ENCODE peak calls at places on chromosome 21, in five cellular contexts. One of them, this sample, is unnamed.

GRCh38 chr21:33441489-33442477 is 38.0 kb downstream of the TMEM50B start:
- DNase-seq in IMR-90: peak
- DNase-seq in trophoblast cell: peak
- DNase-seq in H9: no peak
- DNase-seq in mesendoderm: no peak
- DNase-seq in this sample: no peak

GRCh38 chr21:15301014-15301413 is 236.2 kb upstream of the NRIP1 start:
- DNase-seq in mesendoderm: peak
- DNase-seq in trophoblast cell: no peak
- DNase-seq in H9: no peak
- DNase-seq in IMR-90: no peak
- DNase-seq in this sample: peak

GRCh38 chr21:20802631-20803260 is 195.5 kb upstream of the NCAM2 start:
- DNase-seq in IMR-90: no peak
- DNase-seq in H9: no peak
- DNase-seq in trophoblast cell: no peak
- DNase-seq in mesendoderm: no peak
- DNase-seq in this sample: no peak

GRCh38 chr21:40615503-40616376 is 231.2 kb downstream of the DSCAM start:
- DNase-seq in mesendoderm: no peak
- DNase-seq in trophoblast cell: no peak
- DNase-seq in H9: no peak
- DNase-seq in IMR-90: no peak
- DNase-seq in this sample: no peak

GRCh38 chr21:33987461-33987860 is 71.9 kb upstream of the ATP5PO start:
- DNase-seq in H9: no peak
- DNase-seq in trophoblast cell: no peak
- DNase-seq in mesendoderm: no peak
- DNase-seq in IMR-90: no peak
- DNase-seq in this sample: no peak

GRCh38 chr21:39041815-39042214 is 141.4 kb downstream of the PSMG1 start:
- DNase-seq in IMR-90: no peak
- DNase-seq in H9: no peak
- DNase-seq in trophoblast cell: no peak
- DNase-seq in mesendoderm: no peak
- DNase-seq in this sample: no peak

GRCh38 chr21:15514073-15514946 is 215.5 kb upstream of the USP25 start:
- DNase-seq in IMR-90: no peak
- DNase-seq in mesendoderm: peak
- DNase-seq in H9: no peak
- DNase-seq in trophoblast cell: no peak
- DNase-seq in this sample: no peak

GRCh38 chr21:15966216-15966615 is 236.4 kb downstream of the USP25 start:
- DNase-seq in trophoblast cell: no peak
- DNase-seq in H9: no peak
- DNase-seq in IMR-90: no peak
- DNase-seq in mesendoderm: peak
- DNase-seq in this sample: no peak

GRCh38 chr21:9758888-9759287 is 762.5 kb upstream of the TPTE start:
- DNase-seq in trophoblast cell: no peak
- DNase-seq in IMR-90: no peak
- DNase-seq in mesendoderm: no peak
- DNase-seq in H9: no peak
- DNase-seq in this sample: no peak

GRCh38 chr21:31288191-31288590 is 55.9 kb downstream of the TIAM1 start:
- DNase-seq in IMR-90: no peak
- DNase-seq in trophoblast cell: no peak
- DNase-seq in H9: no peak
- DNase-seq in mesendoderm: no peak
- DNase-seq in this sample: no peak

GRCh38 chr21:29074783-29075182 is 1.3 kb upstream of the CCT8 start:
- DNase-seq in H9: no peak
- DNase-seq in mesendoderm: no peak
- DNase-seq in IMR-90: no peak
- DNase-seq in trophoblast cell: no peak
- DNase-seq in this sample: no peak

GRCh38 chr21:14942801-14943490 is 121.9 kb downstream of the NRIP1 start:
- DNase-seq in trophoblast cell: no peak
- DNase-seq in H9: no peak
- DNase-seq in IMR-90: peak
- DNase-seq in mesendoderm: no peak
- DNase-seq in this sample: no peak

GRCh38 chr21:15355066-15355465 is 290.3 kb upstream of the NRIP1 start:
- DNase-seq in IMR-90: no peak
- DNase-seq in H9: no peak
- DNase-seq in mesendoderm: no peak
- DNase-seq in trophoblast cell: no peak
- DNase-seq in this sample: no peak

GRCh38 chr21:24693779-24694178 is 913.5 kb downstream of the MRPL39 start:
- DNase-seq in trophoblast cell: no peak
- DNase-seq in IMR-90: no peak
- DNase-seq in mesendoderm: peak
- DNase-seq in H9: no peak
- DNase-seq in this sample: no peak

GRCh38 chr21:29256125-29256895 is 42.4 kb upstream of the BACH1 start:
- DNase-seq in trophoblast cell: no peak
- DNase-seq in mesendoderm: no peak
- DNase-seq in H9: no peak
- DNase-seq in IMR-90: no peak
- DNase-seq in this sample: no peak

GRCh38 chr21:40166291-40166843 is 299.1 kb downstream of the PCP4 start:
- DNase-seq in trophoblast cell: no peak
- DNase-seq in IMR-90: no peak
- DNase-seq in mesendoderm: peak
- DNase-seq in H9: no peak
- DNase-seq in this sample: peak

GRCh38 chr21:31180256-31181088 is 142.2 kb upstream of the KRTAP19-8 start:
- DNase-seq in IMR-90: peak
- DNase-seq in mesendoderm: peak
- DNase-seq in H9: no peak
- DNase-seq in trophoblast cell: peak
- DNase-seq in this sample: no peak

GRCh38 chr21:33924079-33924765 is 8.6 kb upstream of the ATP5PO start:
- DNase-seq in mesendoderm: peak
- DNase-seq in IMR-90: peak
- DNase-seq in H9: peak
- DNase-seq in trophoblast cell: peak
- DNase-seq in this sample: peak

GRCh38 chr21:21084179-21084578 is 86.0 kb downstream of the NCAM2 start:
- DNase-seq in trophoblast cell: peak
- DNase-seq in H9: no peak
- DNase-seq in mesendoderm: no peak
- DNase-seq in IMR-90: peak
- DNase-seq in this sample: no peak

GRCh38 chr21:37593015-37593414 is 226.4 kb downstream of the DYRK1A start:
- DNase-seq in mesendoderm: peak
- DNase-seq in IMR-90: no peak
- DNase-seq in trophoblast cell: no peak
- DNase-seq in H9: peak
- DNase-seq in this sample: peak

GRCh38 chr21:37592496-37592895 is 225.9 kb downstream of the DYRK1A start:
- DNase-seq in H9: peak
- DNase-seq in mesendoderm: peak
- DNase-seq in trophoblast cell: no peak
- DNase-seq in IMR-90: no peak
- DNase-seq in this sample: no peak

GRCh38 chr21:37593740-37594471 is 227.3 kb downstream of the DYRK1A start:
- DNase-seq in H9: peak
- DNase-seq in IMR-90: no peak
- DNase-seq in trophoblast cell: no peak
- DNase-seq in mesendoderm: peak
- DNase-seq in this sample: no peak

GRCh38 chr21:37594472-37594951 is 227.9 kb downstream of the DYRK1A start:
- DNase-seq in trophoblast cell: no peak
- DNase-seq in mesendoderm: no peak
- DNase-seq in H9: no peak
- DNase-seq in IMR-90: no peak
- DNase-seq in this sample: no peak

DNA sequence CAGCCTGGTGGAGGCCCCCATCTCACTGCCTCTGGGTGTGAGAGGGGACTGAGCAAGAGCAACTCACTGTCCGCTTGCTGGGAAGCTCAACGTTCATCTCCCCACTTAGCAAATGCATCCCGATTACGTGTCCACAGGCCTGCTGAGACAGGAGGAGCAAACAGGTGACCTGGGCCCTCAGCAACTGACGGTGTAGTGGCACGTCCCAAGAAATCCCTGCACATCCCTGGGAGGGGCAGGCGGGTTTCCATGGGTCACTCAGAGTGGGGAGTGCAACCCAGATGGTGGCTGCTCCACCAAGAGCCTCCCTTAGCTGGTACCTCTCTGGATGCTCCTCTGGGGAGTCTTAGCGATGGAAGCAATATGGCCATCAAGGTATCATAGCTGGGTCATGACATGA is 229.4 kb downstream of the DYRK1A start:
- DNase-seq in trophoblast cell: no peak
- DNase-seq in mesendoderm: no peak
- DNase-seq in H9: no peak
- DNase-seq in IMR-90: no peak
- DNase-seq in this sample: no peak
- H2BK5ac ChIP-seq in trophoblast cell: no peak
- H2BK5ac ChIP-seq in mesendoderm: no peak
- H2BK5ac ChIP-seq in H9: no peak
- H2BK5ac ChIP-seq in IMR-90: no peak
- H2BK5ac ChIP-seq in this sample: no peak

DNA sequence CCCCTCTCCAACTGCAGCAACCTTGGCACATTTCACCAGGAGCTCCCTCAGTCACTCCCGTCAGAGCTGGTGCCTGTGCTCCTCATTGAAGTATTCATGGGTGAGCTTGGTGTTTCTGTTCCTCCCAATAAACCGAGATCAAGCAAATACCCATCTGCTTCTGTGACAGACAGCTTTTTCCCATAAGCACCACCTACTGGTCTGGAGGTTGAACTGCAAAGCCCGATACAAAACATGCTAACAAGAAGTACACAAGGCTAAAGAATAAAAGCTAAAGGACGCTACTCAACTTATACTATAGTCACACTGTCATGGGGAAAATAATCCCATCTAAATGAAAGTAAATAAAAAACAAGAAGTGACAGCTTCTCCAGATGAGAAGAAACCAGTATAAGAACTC is 111.9 kb upstream of the C21orf91 start:
- DNase-seq in trophoblast cell: peak
- DNase-seq in H9: no peak
- DNase-seq in IMR-90: no peak
- DNase-seq in mesendoderm: peak
- DNase-seq in this sample: no peak
- H2BK5ac ChIP-seq in trophoblast cell: no peak
- H2BK5ac ChIP-seq in H9: no peak
- H2BK5ac ChIP-seq in IMR-90: no peak
- H2BK5ac ChIP-seq in mesendoderm: no peak
- H2BK5ac ChIP-seq in this sample: no peak

GRCh38 chr21:46326110-46326703 is 2.3 kb downstream of the PCNT start:
- DNase-seq in IMR-90: no peak
- DNase-seq in H9: no peak
- DNase-seq in mesendoderm: peak
- DNase-seq in trophoblast cell: peak
- DNase-seq in this sample: no peak

GRCh38 chr21:46324390-46325072 is 575 bp downstream of the PCNT start:
- DNase-seq in trophoblast cell: peak
- DNase-seq in IMR-90: peak
- DNase-seq in H9: peak
- DNase-seq in mesendoderm: peak
- DNase-seq in this sample: peak

GRCh38 chr21:46323710-46324389 is at the start of the genes C21orf58 and PCNT:
- DNase-seq in mesendoderm: peak
- DNase-seq in IMR-90: peak
- DNase-seq in H9: peak
- DNase-seq in trophoblast cell: peak
- DNase-seq in this sample: peak

GRCh38 chr21:46323227-46323709 is 402 bp downstream of the C21orf58 start:
- DNase-seq in mesendoderm: no peak
- DNase-seq in H9: no peak
- DNase-seq in IMR-90: no peak
- DNase-seq in trophoblast cell: peak
- DNase-seq in this sample: no peak

GRCh38 chr21:46325073-46325912 is 1.3 kb downstream of the PCNT start:
- DNase-seq in trophoblast cell: peak
- DNase-seq in H9: peak
- DNase-seq in mesendoderm: peak
- DNase-seq in IMR-90: peak
- DNase-seq in this sample: peak
- H2BK5ac ChIP-seq in trophoblast cell: peak
- H2BK5ac ChIP-seq in H9: no peak
- H2BK5ac ChIP-seq in mesendoderm: no peak
- H2BK5ac ChIP-seq in IMR-90: peak
- H2BK5ac ChIP-seq in this sample: peak

GRCh38 chr21:44520326-44521300 is 19.4 kb downstream of the KRTAP10-1 start:
- DNase-seq in H9: no peak
- DNase-seq in mesendoderm: peak
- DNase-seq in trophoblast cell: peak
- DNase-seq in IMR-90: no peak
- DNase-seq in this sample: no peak

GRCh38 chr21:44517175-44517899 is 22.7 kb downstream of the KRTAP10-1 start:
- DNase-seq in H9: peak
- DNase-seq in IMR-90: peak
- DNase-seq in mesendoderm: peak
- DNase-seq in trophoblast cell: peak
- DNase-seq in this sample: no peak

GRCh38 chr21:44518684-44519083 is 21.3 kb downstream of the KRTAP10-1 start:
- DNase-seq in IMR-90: no peak
- DNase-seq in trophoblast cell: peak
- DNase-seq in H9: no peak
- DNase-seq in mesendoderm: no peak
- DNase-seq in this sample: no peak

GRCh38 chr21:44521301-44521927 is 18.6 kb downstream of the KRTAP10-1 start:
- DNase-seq in mesendoderm: no peak
- DNase-seq in trophoblast cell: no peak
- DNase-seq in IMR-90: no peak
- DNase-seq in H9: no peak
- DNase-seq in this sample: no peak

DNA sequence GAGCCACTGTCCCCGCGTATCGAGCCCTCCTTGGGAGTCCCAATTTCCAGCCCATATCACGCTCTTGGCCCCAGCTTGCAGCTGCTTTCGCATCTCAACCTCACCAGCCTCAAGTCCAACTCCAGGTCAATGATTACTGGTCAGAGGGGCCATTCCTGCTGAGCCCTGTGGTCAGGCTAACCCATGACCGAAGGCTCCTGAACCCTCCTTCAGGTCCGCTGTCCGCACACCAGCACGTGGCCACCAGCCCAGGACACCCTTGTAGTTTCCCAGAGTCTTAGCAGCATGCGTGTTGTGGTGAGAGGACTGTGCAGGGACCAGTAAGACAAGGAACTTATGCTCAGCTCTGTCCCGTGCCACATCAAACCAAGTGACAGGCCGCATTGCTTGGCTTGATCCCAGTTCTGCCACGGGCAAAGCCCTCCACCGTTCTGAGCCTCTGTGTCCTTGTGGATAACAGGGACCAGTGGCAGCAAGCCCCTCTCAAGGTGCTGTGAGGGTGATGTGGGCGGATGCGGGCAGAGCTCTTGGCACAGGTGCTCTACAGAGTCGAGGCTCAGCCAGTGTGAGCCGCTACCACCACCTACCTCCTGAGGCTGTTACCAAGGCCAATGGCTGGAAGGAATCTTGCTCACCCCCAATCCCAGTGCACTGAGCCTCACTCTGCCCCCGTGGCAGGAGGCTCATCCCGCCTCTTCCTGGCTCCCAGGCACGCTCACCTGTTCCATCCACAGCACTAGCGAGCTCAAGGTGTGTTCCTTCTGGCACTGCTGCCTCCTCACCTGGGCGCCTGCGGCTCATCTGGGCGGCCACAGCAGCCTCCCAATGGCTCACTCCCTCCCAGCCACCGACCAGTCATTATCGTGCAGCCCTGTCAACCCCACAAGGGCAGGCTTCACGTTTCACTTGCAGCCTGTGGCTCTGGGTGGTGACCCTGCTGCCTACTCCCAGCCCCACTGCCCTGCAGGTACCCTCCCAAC is 20.4 kb downstream of the KRTAP10-1 start:
- DNase-seq in mesendoderm: no peak
- DNase-seq in trophoblast cell: no peak
- DNase-seq in IMR-90: no peak
- DNase-seq in H9: no peak
- DNase-seq in this sample: no peak
- H2BK5ac ChIP-seq in mesendoderm: no peak
- H2BK5ac ChIP-seq in trophoblast cell: no peak
- H2BK5ac ChIP-seq in IMR-90: no peak
- H2BK5ac ChIP-seq in H9: no peak
- H2BK5ac ChIP-seq in this sample: peak